ENCODE peak calls at places on chromosome 14, in ten cellular contexts. One of them, this sample, is unnamed.

GRCh38 chr14:24058260-24058950 is 6.6 kb downstream of the CARMIL3 start:
- DNase-seq in fibroblast of the aortic adventitia: peak; percentile 86
- DNase-seq in fibroblast of lung: peak; percentile 82
- DNase-seq in tibial nerve: peak; percentile 98
- DNase-seq in endothelial cell of umbilical vein: peak; percentile 44
- DNase-seq in fibroblast of mammary gland: peak; percentile 74
- DNase-seq in upper lobe of right lung: peak; percentile 62
- DNase-seq in A549: peak; percentile 71
- DNase-seq in lower lobe of right lung: no peak
- DNase-seq in K562: no peak
- DNase-seq in this sample: peak; percentile 86

GRCh38 chr14:68463705-68464104 is 329.2 kb downstream of the ZFP36L1 start:
- DNase-seq in upper lobe of right lung: no peak
- DNase-seq in fibroblast of lung: no peak
- DNase-seq in endothelial cell of umbilical vein: no peak
- DNase-seq in tibial nerve: no peak
- DNase-seq in A549: peak; percentile 67
- DNase-seq in K562: no peak
- DNase-seq in lower lobe of right lung: no peak
- DNase-seq in fibroblast of the aortic adventitia: no peak
- DNase-seq in fibroblast of mammary gland: no peak
- DNase-seq in this sample: peak; percentile 56

GRCh38 chr14:81315344-81315743 is 84.8 kb downstream of the STON2 start:
- DNase-seq in lower lobe of right lung: no peak
- DNase-seq in A549: no peak
- DNase-seq in fibroblast of the aortic adventitia: no peak
- DNase-seq in fibroblast of lung: no peak
- DNase-seq in fibroblast of mammary gland: no peak
- DNase-seq in K562: no peak
- DNase-seq in endothelial cell of umbilical vein: no peak
- DNase-seq in upper lobe of right lung: no peak
- DNase-seq in tibial nerve: no peak
- DNase-seq in this sample: no peak

GRCh38 chr14:76456200-76456599 is 80.3 kb downstream of the ESRRB start:
- DNase-seq in A549: peak; percentile 41
- DNase-seq in upper lobe of right lung: no peak
- DNase-seq in fibroblast of lung: peak; percentile 9
- DNase-seq in lower lobe of right lung: no peak
- DNase-seq in fibroblast of mammary gland: peak; percentile 42
- DNase-seq in fibroblast of the aortic adventitia: peak; percentile 30
- DNase-seq in endothelial cell of umbilical vein: peak; percentile 45
- DNase-seq in tibial nerve: peak; percentile 11
- DNase-seq in K562: peak; percentile 48
- DNase-seq in this sample: peak; percentile 8

GRCh38 chr14:79294506-79294905 is 916.8 kb downstream of the DIO2 start:
- DNase-seq in upper lobe of right lung: no peak
- DNase-seq in fibroblast of lung: no peak
- DNase-seq in A549: no peak
- DNase-seq in tibial nerve: no peak
- DNase-seq in fibroblast of the aortic adventitia: no peak
- DNase-seq in fibroblast of mammary gland: peak; percentile 2
- DNase-seq in K562: no peak
- DNase-seq in endothelial cell of umbilical vein: no peak
- DNase-seq in lower lobe of right lung: no peak
- DNase-seq in this sample: peak; percentile 50

GRCh38 chr14:95603415-95603814 is 68.6 kb downstream of the GLRX5 start:
- DNase-seq in fibroblast of mammary gland: no peak
- DNase-seq in A549: no peak
- DNase-seq in endothelial cell of umbilical vein: no peak
- DNase-seq in lower lobe of right lung: no peak
- DNase-seq in fibroblast of the aortic adventitia: no peak
- DNase-seq in K562: no peak
- DNase-seq in fibroblast of lung: no peak
- DNase-seq in tibial nerve: no peak
- DNase-seq in upper lobe of right lung: no peak
- DNase-seq in this sample: no peak

GRCh38 chr14:57512221-57512620 is 18.6 kb upstream of the CCDC198 start:
- DNase-seq in K562: no peak
- DNase-seq in upper lobe of right lung: no peak
- DNase-seq in fibroblast of the aortic adventitia: no peak
- DNase-seq in tibial nerve: no peak
- DNase-seq in endothelial cell of umbilical vein: no peak
- DNase-seq in A549: no peak
- DNase-seq in fibroblast of lung: no peak
- DNase-seq in lower lobe of right lung: no peak
- DNase-seq in fibroblast of mammary gland: peak; percentile 5
- DNase-seq in this sample: no peak

GRCh38 chr14:95044463-95045254 is 112.7 kb downstream of the DICER1 start:
- DNase-seq in upper lobe of right lung: peak; percentile 54
- DNase-seq in tibial nerve: no peak
- DNase-seq in fibroblast of mammary gland: no peak
- DNase-seq in A549: no peak
- DNase-seq in fibroblast of lung: no peak
- DNase-seq in fibroblast of the aortic adventitia: no peak
- DNase-seq in lower lobe of right lung: no peak
- DNase-seq in endothelial cell of umbilical vein: no peak
- DNase-seq in K562: peak; percentile 20
- DNase-seq in this sample: no peak

GRCh38 chr14:73248294-73248868 is 11.1 kb downstream of the PAPLN start:
- DNase-seq in lower lobe of right lung: no peak
- DNase-seq in fibroblast of lung: no peak
- DNase-seq in endothelial cell of umbilical vein: no peak
- DNase-seq in tibial nerve: no peak
- DNase-seq in fibroblast of mammary gland: peak; percentile 56
- DNase-seq in A549: no peak
- DNase-seq in upper lobe of right lung: no peak
- DNase-seq in fibroblast of the aortic adventitia: no peak
- DNase-seq in K562: no peak
- DNase-seq in this sample: peak; percentile 59

GRCh38 chr14:73245401-73246325 is 8.4 kb downstream of the PAPLN start:
- DNase-seq in fibroblast of lung: no peak
- DNase-seq in fibroblast of mammary gland: peak; percentile 46
- DNase-seq in K562: peak; percentile 81
- DNase-seq in lower lobe of right lung: peak; percentile 80
- DNase-seq in fibroblast of the aortic adventitia: peak; percentile 54
- DNase-seq in tibial nerve: no peak
- DNase-seq in upper lobe of right lung: peak; percentile 88
- DNase-seq in endothelial cell of umbilical vein: peak; percentile 39
- DNase-seq in A549: no peak
- DNase-seq in this sample: peak; percentile 70

GRCh38 chr14:73249108-73249507 is 11.8 kb downstream of the PAPLN start:
- DNase-seq in tibial nerve: no peak
- DNase-seq in K562: no peak
- DNase-seq in endothelial cell of umbilical vein: no peak
- DNase-seq in upper lobe of right lung: no peak
- DNase-seq in fibroblast of mammary gland: no peak
- DNase-seq in fibroblast of lung: no peak
- DNase-seq in lower lobe of right lung: no peak
- DNase-seq in fibroblast of the aortic adventitia: no peak
- DNase-seq in A549: no peak
- DNase-seq in this sample: no peak

GRCh38 chr14:73244541-73244940 is 7.2 kb downstream of the PAPLN start:
- DNase-seq in fibroblast of lung: no peak
- DNase-seq in A549: no peak
- DNase-seq in tibial nerve: no peak
- DNase-seq in upper lobe of right lung: peak; percentile 53
- DNase-seq in lower lobe of right lung: no peak
- DNase-seq in K562: no peak
- DNase-seq in fibroblast of the aortic adventitia: no peak
- DNase-seq in endothelial cell of umbilical vein: no peak
- DNase-seq in fibroblast of mammary gland: no peak
- DNase-seq in this sample: no peak

GRCh38 chr14:73246387-73247150 is 9.3 kb downstream of the PAPLN start:
- DNase-seq in endothelial cell of umbilical vein: no peak
- DNase-seq in fibroblast of the aortic adventitia: no peak
- DNase-seq in lower lobe of right lung: no peak
- DNase-seq in K562: no peak
- DNase-seq in tibial nerve: no peak
- DNase-seq in upper lobe of right lung: no peak
- DNase-seq in fibroblast of lung: no peak
- DNase-seq in fibroblast of mammary gland: no peak
- DNase-seq in A549: no peak
- DNase-seq in this sample: no peak
- H3K4me3 ChIP-seq in endothelial cell of umbilical vein: peak overlapping the region; percentile 53
- H3K4me3 ChIP-seq in fibroblast of the aortic adventitia: peak overlapping the region; percentile 71
- H3K4me3 ChIP-seq in lower lobe of right lung: peak overlapping the region; percentile 58
- H3K4me3 ChIP-seq in K562: peak overlapping the region; percentile 58
- H3K4me3 ChIP-seq in tibial nerve: peak overlapping the region; percentile 47
- H3K4me3 ChIP-seq in upper lobe of right lung: peak overlapping the region; percentile 60
- H3K4me3 ChIP-seq in fibroblast of lung: peak overlapping the region; percentile 52
- H3K4me3 ChIP-seq in fibroblast of mammary gland: peak overlapping the region; percentile 66
- H3K4me3 ChIP-seq in A549: no peak overlapping the region
- H3K4me3 ChIP-seq in this sample: peak overlapping the region; percentile 65

GRCh38 chr14:49584058-49584457 is 2.1 kb downstream of the RPS29 start:
- DNase-seq in lower lobe of right lung: no peak
- DNase-seq in upper lobe of right lung: no peak
- DNase-seq in tibial nerve: no peak
- DNase-seq in K562: no peak
- DNase-seq in fibroblast of mammary gland: no peak
- DNase-seq in fibroblast of lung: no peak
- DNase-seq in fibroblast of the aortic adventitia: no peak
- DNase-seq in endothelial cell of umbilical vein: no peak
- DNase-seq in A549: no peak
- DNase-seq in this sample: no peak

GRCh38 chr14:49583629-49584028 is 2.6 kb downstream of the RPS29 start:
- DNase-seq in lower lobe of right lung: no peak
- DNase-seq in tibial nerve: no peak
- DNase-seq in fibroblast of lung: peak; percentile 52
- DNase-seq in fibroblast of mammary gland: no peak
- DNase-seq in A549: no peak
- DNase-seq in fibroblast of the aortic adventitia: no peak
- DNase-seq in K562: no peak
- DNase-seq in upper lobe of right lung: no peak
- DNase-seq in endothelial cell of umbilical vein: no peak
- DNase-seq in this sample: no peak

GRCh38 chr14:49589387-49589786 is 3.2 kb upstream of the RPS29 start:
- DNase-seq in A549: no peak
- DNase-seq in fibroblast of the aortic adventitia: no peak
- DNase-seq in fibroblast of lung: no peak
- DNase-seq in endothelial cell of umbilical vein: no peak
- DNase-seq in fibroblast of mammary gland: no peak
- DNase-seq in lower lobe of right lung: no peak
- DNase-seq in tibial nerve: no peak
- DNase-seq in upper lobe of right lung: no peak
- DNase-seq in K562: no peak
- DNase-seq in this sample: no peak

GRCh38 chr14:49586673-49587460 is 687 bp upstream of the RPS29 start:
- DNase-seq in K562: peak; percentile 29
- DNase-seq in fibroblast of mammary gland: peak; percentile 82
- DNase-seq in A549: peak; percentile 83
- DNase-seq in endothelial cell of umbilical vein: peak; percentile 87
- DNase-seq in tibial nerve: no peak
- DNase-seq in upper lobe of right lung: no peak
- DNase-seq in fibroblast of lung: peak; percentile 89
- DNase-seq in lower lobe of right lung: no peak
- DNase-seq in fibroblast of the aortic adventitia: peak; percentile 91
- DNase-seq in this sample: peak; percentile 82

GRCh38 chr14:49585803-49586672 is at the start of gene RPS29:
- DNase-seq in A549: peak; percentile 99
- DNase-seq in fibroblast of mammary gland: peak; percentile 99
- DNase-seq in tibial nerve: peak; percentile 97
- DNase-seq in fibroblast of the aortic adventitia: peak; percentile 100
- DNase-seq in upper lobe of right lung: peak; percentile 97
- DNase-seq in endothelial cell of umbilical vein: peak; percentile 100
- DNase-seq in K562: peak; percentile 81
- DNase-seq in lower lobe of right lung: peak; percentile 98
- DNase-seq in fibroblast of lung: peak; percentile 100
- DNase-seq in this sample: peak; percentile 100
- TF ChIP-seq CTCF in A549: no peak
- TF ChIP-seq CTCF in fibroblast of mammary gland: no peak
- TF ChIP-seq CTCF in tibial nerve: no peak
- TF ChIP-seq CTCF in fibroblast of the aortic adventitia: no peak
- TF ChIP-seq CTCF in upper lobe of right lung: no peak
- TF ChIP-seq CTCF in endothelial cell of umbilical vein: no peak
- TF ChIP-seq CTCF in K562: no peak
- TF ChIP-seq CTCF in lower lobe of right lung: no peak
- TF ChIP-seq CTCF in fibroblast of lung: no peak
- TF ChIP-seq CTCF in this sample: no peak

DNA sequence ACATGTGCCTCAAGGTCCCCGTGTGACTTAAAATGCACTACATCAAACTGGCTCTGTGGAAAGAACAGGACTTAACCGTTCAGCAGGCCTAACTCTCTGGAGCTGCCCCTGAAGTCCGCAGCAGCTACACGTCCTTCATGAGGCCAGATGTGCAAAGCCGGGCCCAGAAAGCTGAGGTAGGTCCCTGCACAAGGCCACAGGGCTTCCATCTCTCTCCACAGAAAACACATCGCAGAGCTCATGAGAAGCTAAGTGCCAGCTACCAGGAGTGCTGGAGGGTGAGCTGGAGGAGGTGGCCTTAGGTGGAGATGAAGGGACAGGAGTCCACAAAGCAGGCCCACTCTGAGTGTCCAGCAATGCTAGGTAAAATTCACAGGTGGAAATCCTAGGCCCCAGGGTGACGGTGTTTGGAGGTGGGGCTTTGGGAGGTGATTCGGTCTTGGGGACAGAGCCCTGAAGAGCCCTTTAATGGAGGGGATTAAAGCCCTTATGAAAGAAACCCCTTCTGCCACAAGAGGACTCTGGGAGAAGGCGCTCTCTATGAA is 52.4 kb downstream of the VCPKMT start:
- DNase-seq in upper lobe of right lung: peak; percentile 25
- DNase-seq in endothelial cell of umbilical vein: no peak
- DNase-seq in fibroblast of mammary gland: no peak
- DNase-seq in fibroblast of the aortic adventitia: no peak
- DNase-seq in A549: no peak
- DNase-seq in tibial nerve: no peak
- DNase-seq in K562: no peak
- DNase-seq in lower lobe of right lung: no peak
- DNase-seq in fibroblast of lung: no peak
- DNase-seq in this sample: no peak
- H3K4me3 ChIP-seq in upper lobe of right lung: no peak overlapping the region
- H3K4me3 ChIP-seq in endothelial cell of umbilical vein: no peak overlapping the region
- H3K4me3 ChIP-seq in fibroblast of mammary gland: no peak overlapping the region
- H3K4me3 ChIP-seq in fibroblast of the aortic adventitia: no peak overlapping the region
- H3K4me3 ChIP-seq in A549: no peak overlapping the region
- H3K4me3 ChIP-seq in tibial nerve: no peak overlapping the region
- H3K4me3 ChIP-seq in K562: no peak overlapping the region
- H3K4me3 ChIP-seq in lower lobe of right lung: no peak overlapping the region
- H3K4me3 ChIP-seq in fibroblast of lung: no peak overlapping the region
- H3K4me3 ChIP-seq in this sample: no peak overlapping the region

GRCh38 chr14:37195327-37195726 is 2.4 kb upstream of the MIPOL1 start:
- DNase-seq in upper lobe of right lung: no peak
- DNase-seq in A549: no peak
- DNase-seq in tibial nerve: no peak
- DNase-seq in fibroblast of mammary gland: peak; percentile 80
- DNase-seq in fibroblast of the aortic adventitia: peak; percentile 22
- DNase-seq in K562: no peak
- DNase-seq in endothelial cell of umbilical vein: peak; percentile 91
- DNase-seq in fibroblast of lung: peak; percentile 55
- DNase-seq in lower lobe of right lung: no peak
- DNase-seq in this sample: no peak

GRCh38 chr14:37198273-37198598 is 499 bp downstream of the MIPOL1 start:
- DNase-seq in lower lobe of right lung: no peak
- DNase-seq in endothelial cell of umbilical vein: no peak
- DNase-seq in fibroblast of mammary gland: no peak
- DNase-seq in A549: no peak
- DNase-seq in K562: no peak
- DNase-seq in tibial nerve: no peak
- DNase-seq in fibroblast of lung: no peak
- DNase-seq in fibroblast of the aortic adventitia: no peak
- DNase-seq in upper lobe of right lung: no peak
- DNase-seq in this sample: no peak

GRCh38 chr14:37198907-37199306 is 1.2 kb downstream of the MIPOL1 start:
- DNase-seq in lower lobe of right lung: no peak
- DNase-seq in fibroblast of the aortic adventitia: no peak
- DNase-seq in fibroblast of lung: no peak
- DNase-seq in fibroblast of mammary gland: no peak
- DNase-seq in A549: no peak
- DNase-seq in tibial nerve: no peak
- DNase-seq in upper lobe of right lung: no peak
- DNase-seq in endothelial cell of umbilical vein: no peak
- DNase-seq in K562: no peak
- DNase-seq in this sample: no peak

GRCh38 chr14:37196604-37197420 is 925 bp upstream of the MIPOL1 start:
- DNase-seq in fibroblast of the aortic adventitia: no peak
- DNase-seq in tibial nerve: no peak
- DNase-seq in endothelial cell of umbilical vein: no peak
- DNase-seq in fibroblast of lung: no peak
- DNase-seq in upper lobe of right lung: no peak
- DNase-seq in lower lobe of right lung: no peak
- DNase-seq in K562: no peak
- DNase-seq in A549: no peak
- DNase-seq in fibroblast of mammary gland: peak; percentile 42
- DNase-seq in this sample: no peak

GRCh38 chr14:37197421-37198272 is at the start of gene MIPOL1:
- DNase-seq in fibroblast of mammary gland: peak; percentile 82
- DNase-seq in tibial nerve: peak; percentile 64
- DNase-seq in A549: peak; percentile 89
- DNase-seq in endothelial cell of umbilical vein: peak; percentile 93
- DNase-seq in fibroblast of lung: peak; percentile 92
- DNase-seq in fibroblast of the aortic adventitia: peak; percentile 86
- DNase-seq in upper lobe of right lung: peak; percentile 93
- DNase-seq in K562: peak; percentile 84
- DNase-seq in lower lobe of right lung: peak; percentile 88
- DNase-seq in this sample: peak; percentile 86
- TF ChIP-seq CTCF in fibroblast of mammary gland: peak; percentile 18
- TF ChIP-seq CTCF in tibial nerve: peak; percentile 30
- TF ChIP-seq CTCF in A549: peak; percentile 47
- TF ChIP-seq CTCF in endothelial cell of umbilical vein: no peak
- TF ChIP-seq CTCF in fibroblast of lung: peak; percentile 28
- TF ChIP-seq CTCF in fibroblast of the aortic adventitia: peak; percentile 35
- TF ChIP-seq CTCF in upper lobe of right lung: peak; percentile 40
- TF ChIP-seq CTCF in K562: peak; percentile 71
- TF ChIP-seq CTCF in lower lobe of right lung: peak; percentile 42
- TF ChIP-seq CTCF in this sample: peak; percentile 28

This sample was measured in cardiac fibroblast.